ENCODE peak calls at places on chromosomes 5 and 9, in five cellular contexts. R is suprapubic skin; N is effector memory CD4-positive, alpha-beta T cell; D is spleen; H is left ventricle myocardium inferior. E is an unnamed sample.

GRCh38 chr5:17282283-17283120 is 65.1 kb downstream of the BASP1 start:
- DNase-seq in D (peak; percentile 82), H (no peak), R (no peak), N (no peak), E (no peak)

GRCh38 chr5:41418220-41419031 is 92.0 kb downstream of the PLCXD3 start:
- DNase-seq in H (no peak), D (no peak), R (no peak), N (no peak), E (peak; percentile 50)

GRCh38 chr9:91191443-91192378 is 170.0 kb downstream of the AUH start:
- DNase-seq in R (peak; percentile 55), N (no peak), D (no peak), H (no peak), E (no peak)

GRCh38 chr5:92548351-92548750 is 1032.7 kb downstream of the NR2F1-AS1 start:
- DNase-seq in D (no peak), H (no peak), R (no peak), N (no peak), E (peak; percentile 56)

GRCh38 chr9:134379774-134380431 is 53.6 kb downstream of the RXRA start:
- DNase-seq in N (no peak), D (no peak), R (no peak), H (no peak), E (no peak)

GRCh38 chr5:164433471-164433870 is 928.1 kb downstream of the MAT2B start:
- DNase-seq in R (no peak), H (no peak), N (no peak), D (no peak), E (no peak)

GRCh38 chr5:172765766-172766286 is 5.2 kb downstream of the DUSP1 start:
- DNase-seq in H (no peak), R (no peak), D (no peak), N (no peak), E (no peak)

GRCh38 chr9:98575379-98576346 is 133.1 kb downstream of the GABBR2 start:
- DNase-seq in R (no peak), H (no peak), D (peak; percentile 61), N (no peak), E (peak; percentile 41)

GRCh38 chr5:52878671-52879070 is 91.0 kb downstream of the ITGA1 start:
- DNase-seq in D (no peak), N (no peak), R (no peak), H (no peak), E (no peak)

GRCh38 chr9:105681724-105682123 is 12.6 kb upstream of the TMEM38B start:
- DNase-seq in H (no peak), R (no peak), N (no peak), D (no peak), E (peak; percentile 23)

GRCh38 chr5:127290946-127291763 is 559 bp downstream of the MEGF10 start:
- DNase-seq in D (no peak), R (no peak), N (no peak), H (no peak), E (no peak)
- H3K27me3 ChIP-seq in D (peaks cover 12% of the 10 kb centered on the region), R (peaks cover 31% of the 10 kb centered on the region), N (no peaks in the 10 kb centered on the region), H (peaks cover 76% of the 10 kb centered on the region), E (peaks cover 31% of the 10 kb centered on the region)

GRCh38 chr9:124003636-124004349 is 7.8 kb upstream of the LHX2 start:
- DNase-seq in R (no peak), D (no peak), H (no peak), N (no peak), E (no peak)
- H3K27me3 ChIP-seq in R (peaks cover 98% of the 10 kb centered on the region), D (peaks cover 74% of the 10 kb centered on the region), H (peaks cover 97% of the 10 kb centered on the region), N (peaks cover 62% of the 10 kb centered on the region), E (peaks cover 89% of the 10 kb centered on the region)

DNA sequence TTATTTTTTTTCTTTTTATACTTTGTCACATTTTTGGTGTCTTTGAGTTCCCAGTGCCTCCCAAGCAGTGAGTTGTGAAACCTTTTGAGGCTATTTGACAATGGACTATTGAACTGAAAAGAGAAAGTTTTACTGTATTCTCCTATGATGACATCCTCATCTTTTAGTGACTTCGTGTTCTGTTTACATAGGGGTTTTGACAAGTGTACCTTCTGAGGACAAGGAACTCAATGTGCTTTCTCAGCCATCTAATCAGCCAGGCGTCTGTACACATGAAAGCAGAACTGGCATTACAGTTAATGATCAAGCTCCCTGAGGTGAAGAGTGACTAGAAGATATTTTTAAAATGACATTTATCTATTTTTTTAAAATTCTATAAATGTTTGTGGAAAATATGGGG is 175.5 kb downstream of the ANXA1 start:
- DNase-seq in D (no peak), N (no peak), R (no peak), H (no peak), E (no peak)
- H3K27me3 ChIP-seq in D (no peaks in the 10 kb centered on the region), N (no peaks in the 10 kb centered on the region), R (no peaks in the 10 kb centered on the region), H (no peaks in the 10 kb centered on the region), E (no peaks in the 10 kb centered on the region)

GRCh38 chr5:1006656-1007071 is 1.9 kb upstream of the NKD2 start:
- DNase-seq in D (peak; percentile 46), H (peak; percentile 12), N (no peak), R (no peak), E (peak; percentile 0)

GRCh38 chr5:1005904-1006655 is 2.5 kb upstream of the NKD2 start:
- DNase-seq in H (peak; percentile 12), R (peak; percentile 56), D (peak; percentile 69), N (no peak), E (peak; percentile 1)

GRCh38 chr5:1005362-1005851 is 3.2 kb upstream of the NKD2 start:
- DNase-seq in N (no peak), D (peak; percentile 72), H (peak; percentile 16), R (peak; percentile 65), E (no peak)

GRCh38 chr5:1003296-1003937 is 5.2 kb upstream of the NKD2 start:
- DNase-seq in R (peak; percentile 76), N (no peak), D (peak; percentile 9), H (peak; percentile 19), E (peak; percentile 43)

GRCh38 chr5:1004598-1005361 is 3.8 kb upstream of the NKD2 start:
- DNase-seq in R (peak; percentile 90), D (peak; percentile 86), H (peak; percentile 88), N (no peak), E (no peak)
- H3K27me3 ChIP-seq in R (peaks cover 35% of the 10 kb centered on the region), D (peaks cover 32% of the 10 kb centered on the region), H (peaks cover 14% of the 10 kb centered on the region), N (peaks cover 17% of the 10 kb centered on the region), E (peaks cover 16% of the 10 kb centered on the region)

DNA sequence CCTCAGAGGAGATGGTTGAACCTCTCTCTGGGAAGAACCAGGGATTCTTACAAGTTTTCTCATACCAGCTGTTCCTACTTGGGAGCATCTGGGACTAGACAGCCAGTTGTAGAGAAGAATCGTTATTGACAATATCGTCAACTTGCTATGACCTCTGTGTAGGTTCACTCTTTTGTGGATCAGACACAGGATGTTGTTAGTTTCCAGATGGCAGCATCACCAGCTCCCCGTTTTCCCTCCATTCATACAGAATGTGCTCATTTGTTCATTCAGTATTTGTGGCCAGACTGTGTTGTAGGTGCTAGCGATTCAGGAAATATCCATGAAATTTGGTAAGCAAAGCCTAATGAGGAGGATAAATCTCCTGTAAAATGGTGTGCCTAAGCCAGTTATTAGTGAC is 3.7 kb downstream of the PDE8B start:
- DNase-seq in R (no peak), H (no peak), D (no peak), N (no peak), E (no peak)
- H3K27me3 ChIP-seq in R (peaks cover 49% of the 10 kb centered on the region), H (peaks cover 80% of the 10 kb centered on the region), D (peaks cover 12% of the 10 kb centered on the region), N (peaks cover 14% of the 10 kb centered on the region), E (peaks cover 5% of the 10 kb centered on the region)

DNA sequence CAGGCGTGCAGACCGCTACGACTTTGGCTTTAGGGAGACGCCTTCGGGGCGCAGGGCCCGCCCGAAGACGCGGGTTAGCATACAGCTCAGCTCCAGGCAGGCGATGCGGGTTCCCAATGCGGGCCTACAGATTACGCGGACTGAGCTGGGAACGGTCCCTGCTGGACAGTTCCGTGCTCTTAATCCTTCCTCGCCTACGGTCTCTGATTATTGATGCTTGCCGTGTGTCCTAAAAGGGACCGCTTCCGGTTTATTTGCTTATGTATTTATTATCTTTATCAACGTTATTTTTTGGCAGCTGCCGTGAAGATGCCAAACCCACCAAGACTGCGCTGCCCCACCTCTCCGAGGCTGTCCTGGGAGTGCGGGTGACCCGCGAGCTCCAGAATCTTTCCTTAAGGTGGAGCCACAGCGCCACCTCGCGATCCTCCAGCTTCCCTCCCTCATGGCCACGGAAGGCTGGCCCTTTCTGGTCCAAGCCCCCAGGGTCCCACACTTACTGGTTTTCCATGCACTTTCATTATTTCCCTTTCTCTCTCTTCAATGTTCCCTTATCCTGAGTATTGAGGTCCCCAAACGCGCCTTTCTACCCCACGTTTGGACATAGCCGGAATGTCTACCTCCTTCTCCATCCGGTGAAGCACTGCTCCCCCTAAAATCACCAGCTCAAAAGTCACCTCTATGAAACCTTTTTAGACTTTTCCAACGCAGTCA is 7.0 kb upstream of the EBF1 start:
- DNase-seq in H (peak; percentile 83), R (peak; percentile 84), D (peak; percentile 93), N (peak; percentile 32), E (peak; percentile 73)
- H3K27me3 ChIP-seq in H (peaks cover 83% of the 10 kb centered on the region), R (peaks cover 60% of the 10 kb centered on the region), D (peaks cover 6% of the 10 kb centered on the region), N (peaks cover 35% of the 10 kb centered on the region), E (peaks cover 19% of the 10 kb centered on the region)

DNA sequence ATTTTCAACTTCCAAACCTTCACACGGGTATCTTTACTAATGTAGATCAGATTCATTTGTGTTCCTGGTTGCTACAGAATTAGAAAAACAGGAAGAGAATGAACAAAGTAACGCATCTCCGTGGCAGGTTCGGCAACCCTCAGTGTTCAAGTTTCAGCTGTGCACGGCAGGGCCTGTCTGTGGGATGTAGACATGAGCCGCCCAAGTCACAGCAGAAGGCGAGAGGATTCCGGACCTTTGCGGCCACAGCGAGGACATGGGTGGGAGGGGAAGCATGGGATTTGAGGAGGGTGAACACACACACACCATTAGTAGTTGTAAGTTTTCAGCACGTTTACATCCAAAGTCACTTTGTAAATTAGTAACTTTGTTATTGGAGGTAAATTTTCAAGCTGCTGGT is 31.7 kb upstream of the CEP72 start:
- DNase-seq in H (no peak), D (no peak), R (no peak), N (no peak), E (no peak)
- H3K27me3 ChIP-seq in H (peaks cover 68% of the 10 kb centered on the region), D (no peaks in the 10 kb centered on the region), R (peaks cover 56% of the 10 kb centered on the region), N (no peaks in the 10 kb centered on the region), E (peaks cover 19% of the 10 kb centered on the region)

GRCh38 chr5:176816791-176817272 is 6.5 kb downstream of the UNC5A start:
- DNase-seq in D (no peak), R (no peak), H (no peak), N (no peak), E (no peak)

GRCh38 chr5:176818391-176819098 is 8.2 kb downstream of the UNC5A start:
- DNase-seq in R (no peak), D (no peak), H (no peak), N (no peak), E (no peak)

GRCh38 chr5:176817864-176818377 is 7.6 kb downstream of the UNC5A start:
- DNase-seq in D (no peak), N (no peak), R (no peak), H (no peak), E (peak; percentile 61)

GRCh38 chr5:176816043-176816745 is 5.8 kb downstream of the UNC5A start:
- DNase-seq in H (no peak), N (no peak), D (no peak), R (no peak), E (no peak)

DNA sequence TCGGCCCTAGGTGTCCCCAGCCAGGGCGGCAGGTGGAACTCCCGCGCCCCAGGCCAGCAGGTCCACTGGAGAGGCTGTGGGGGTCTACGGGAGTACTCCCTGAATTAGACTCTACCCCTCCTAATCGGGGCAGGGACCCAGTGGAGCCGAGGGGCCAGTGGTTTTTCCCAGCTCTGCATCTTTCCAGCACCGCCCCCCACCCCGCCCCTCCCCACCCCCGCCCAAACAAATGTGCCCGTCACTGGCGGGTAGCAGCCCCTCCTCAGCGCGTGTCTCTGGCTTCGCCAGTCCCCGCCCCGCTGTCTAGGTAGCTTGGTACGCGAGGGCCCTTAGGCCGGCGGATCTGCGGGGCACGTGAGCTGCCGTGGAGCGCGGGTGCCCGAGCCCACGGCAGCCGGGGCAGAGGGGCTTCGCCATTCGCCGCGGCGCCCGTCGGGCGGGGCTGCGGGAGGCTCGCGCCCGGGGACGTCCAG is 7.0 kb downstream of the UNC5A start:
- DNase-seq in H (no peak), R (no peak), D (no peak), N (no peak), E (peak; percentile 38)
- H3K27me3 ChIP-seq in H (peaks cover 100% of the 10 kb centered on the region), R (peaks cover 91% of the 10 kb centered on the region), D (peaks cover 45% of the 10 kb centered on the region), N (peaks cover 20% of the 10 kb centered on the region), E (peaks cover 18% of the 10 kb centered on the region)

E was measured in MG63.